ENCODE peak calls at places on chromosomes 6 and 20, in eight cellular contexts. H is heart left ventricle; M is activated T-cell treated with anti-CD3 and anti-CD28 coated beads, Interleukin-2, amount 50 U/mL, for 4 hours; Y is central memory CD8-positive, alpha-beta T cell; R is GM12878; C is foreskin keratinocyte; F is mucosa of descending colon; K is gastroesophageal sphincter. L is an unnamed sample.

GRCh38 chr20:58723628-58723984 is 31.0 kb downstream of the NPEPL1 start:
- ATAC-seq in H (no peak), M (no peak), Y (no peak), R (no peak), C (no peak), F (no peak), K (no peak), L (no peak)

GRCh38 chr6:127078669-127079068 is 39.8 kb upstream of the RSPO3 start:
- ATAC-seq in H (no peak), M (no peak), Y (no peak), R (no peak), C (no peak), F (no peak), K (no peak), L (no peak)

GRCh38 chr6:147459772-147460171 is 48.7 kb upstream of the SAMD5 start:
- ATAC-seq in H (no peak), M (no peak), Y (no peak), R (no peak), C (peak; percentile 70), F (no peak), K (no peak), L (no peak)

GRCh38 chr6:119161450-119161849 is 83.0 kb upstream of the FAM184A start:
- ATAC-seq in H (no peak), M (no peak), Y (no peak), R (no peak), C (peak; percentile 17), F (no peak), K (no peak), L (no peak)

GRCh38 chr20:7772376-7772775 is 167.9 kb downstream of the HAO1 start:
- ATAC-seq in H (no peak), M (no peak), Y (no peak), R (no peak), C (peak; percentile 99), F (no peak), K (no peak), L (no peak)

GRCh38 chr6:63636516-63636968 is 940 bp downstream of the PHF3 start:
- ATAC-seq in H (no peak), M (no peak), Y (no peak), R (peak; percentile 20), C (peak; percentile 32), F (peak; percentile 29), K (no peak), L (peak; percentile 9)

GRCh38 chr6:147509900-147510299 is 1.4 kb downstream of the SAMD5 start:
- ATAC-seq in H (no peak), M (no peak), Y (no peak), R (no peak), C (no peak), F (peak; percentile 43), K (no peak), L (no peak)

GRCh38 chr6:167945937-167946485 is 51.5 kb upstream of the KIF25 start:
- ATAC-seq in H (no peak), M (no peak), Y (no peak), R (no peak), C (no peak), F (no peak), K (no peak), L (no peak)

GRCh38 chr6:17714879-17715860 is 8.4 kb upstream of the NUP153 start:
- ATAC-seq in H (no peak), M (peak; percentile 90), Y (peak; percentile 62), R (peak; percentile 91), C (peak; percentile 87), F (peak; percentile 74), K (no peak), L (peak; percentile 91)

GRCh38 chr6:158270389-158271127 is 41.7 kb upstream of the TULP4 start:
- ATAC-seq in H (peak; percentile 79), M (no peak), Y (no peak), R (peak; percentile 32), C (no peak), F (no peak), K (no peak), L (no peak)

GRCh38 chr6:165737396-165737795 is 74.4 kb upstream of the PDE10A start:
- ATAC-seq in H (no peak), M (no peak), Y (no peak), R (no peak), C (no peak), F (no peak), K (no peak), L (no peak)

GRCh38 chr6:53464942-53465460 is 79.9 kb downstream of the GCLC start:
- ATAC-seq in H (peak; percentile 75), M (no peak), Y (no peak), R (no peak), C (no peak), F (peak; percentile 55), K (peak; percentile 66), L (no peak)

GRCh38 chr20:61951695-61952533 is 113.8 kb downstream of the TAF4 start:
- ATAC-seq in H (peak; percentile 49), M (no peak), Y (no peak), R (no peak), C (no peak), F (no peak), K (no peak), L (no peak)

GRCh38 chr6:168091381-168092264 is 12.6 kb upstream of the FRMD1 start:
- ATAC-seq in H (no peak), M (no peak), Y (no peak), R (no peak), C (no peak), F (no peak), K (no peak), L (no peak)

GRCh38 chr20:78338-78737 is 9.1 kb upstream of the DEFB125 start:
- ATAC-seq in H (no peak), M (no peak), Y (no peak), R (no peak), C (no peak), F (no peak), K (no peak), L (no peak)

GRCh38 chr6:107064579-107065065 is 36.6 kb downstream of the MTRES1 start:
- ATAC-seq in H (no peak), M (peak; percentile 44), Y (no peak), R (peak; percentile 75), C (no peak), F (peak; percentile 65), K (no peak), L (peak; percentile 70)

GRCh38 chr6:39054577-39055142 is 6.1 kb downstream of the GLP1R start:
- ATAC-seq in H (no peak), M (no peak), Y (no peak), R (peak; percentile 61), C (no peak), F (peak; percentile 52), K (no peak), L (no peak)

GRCh38 chr20:44761423-44761822 is 15.8 kb downstream of the KCNK15 start:
- ATAC-seq in H (no peak), M (no peak), Y (no peak), R (no peak), C (peak; percentile 15), F (no peak), K (no peak), L (no peak)

GRCh38 chr6:159220093-159220492 is 50.9 kb downstream of the FNDC1 start:
- ATAC-seq in H (no peak), M (no peak), Y (no peak), R (no peak), C (no peak), F (no peak), K (no peak), L (no peak)

GRCh38 chr20:3406481-3407425 is 716 bp downstream of the DNAAF9 start:
- ATAC-seq in H (peak; percentile 31), M (no peak), Y (no peak), R (peak; percentile 4), C (peak; percentile 27), F (peak; percentile 20), K (peak; percentile 40), L (peak; percentile 39)

GRCh38 chr6:30896541-30896940 is 11.5 kb upstream of the GTF2H4 start:
- ATAC-seq in H (no peak), M (no peak), Y (no peak), R (no peak), C (no peak), F (no peak), K (no peak), L (no peak)

GRCh38 chr6:73340048-73340447 is 14.0 kb downstream of the DPPA5 start:
- ATAC-seq in H (no peak), M (no peak), Y (no peak), R (no peak), C (peak; percentile 92), F (peak; percentile 51), K (no peak), L (no peak)

GRCh38 chr6:143514996-143515760 is 3.7 kb upstream of the FUCA2 start:
- ATAC-seq in H (peak; percentile 85), M (no peak), Y (no peak), R (no peak), C (no peak), F (no peak), K (no peak), L (no peak)

GRCh38 chr20:18404172-18404571 is 62.7 kb downstream of the DZANK1 start:
- ATAC-seq in H (no peak), M (no peak), Y (no peak), R (peak; percentile 54), C (no peak), F (no peak), K (no peak), L (no peak)

GRCh38 chr6:4637691-4638433 is 138.3 kb upstream of the CDYL start:
- ATAC-seq in H (no peak), M (peak; percentile 99), Y (no peak), R (peak; percentile 66), C (peak; percentile 72), F (peak; percentile 78), K (no peak), L (no peak)

GRCh38 chr20:48942730-48943129 is 21.2 kb downstream of the ARFGEF2 start:
- ATAC-seq in H (peak; percentile 44), M (no peak), Y (no peak), R (no peak), C (no peak), F (no peak), K (no peak), L (no peak)

GRCh38 chr6:125930810-125931418 is 25.7 kb upstream of the HINT3 start:
- ATAC-seq in H (no peak), M (no peak), Y (no peak), R (no peak), C (peak; percentile 44), F (peak; percentile 60), K (no peak), L (no peak)

GRCh38 chr6:159533568-159533967 is 159.5 kb downstream of the SOD2 start:
- ATAC-seq in H (no peak), M (no peak), Y (no peak), R (no peak), C (no peak), F (no peak), K (no peak), L (peak; percentile 44)

GRCh38 chr6:166936079-166936787 is 20.1 kb downstream of the RNASET2 start:
- ATAC-seq in H (no peak), M (peak; percentile 61), Y (no peak), R (peak; percentile 52), C (no peak), F (peak; percentile 18), K (no peak), L (no peak)

GRCh38 chr20:1961374-1961773 is 32.5 kb downstream of the PDYN start:
- ATAC-seq in H (no peak), M (no peak), Y (no peak), R (no peak), C (no peak), F (no peak), K (no peak), L (no peak)

GRCh38 chr6:27209167-27209566 is 38.3 kb upstream of the PRSS16 start:
- ATAC-seq in H (no peak), M (no peak), Y (no peak), R (no peak), C (no peak), F (no peak), K (no peak), L (no peak)

GRCh38 chr6:52545844-52546119 is 31.1 kb downstream of the TRAM2 start:
- ATAC-seq in H (no peak), M (no peak), Y (no peak), R (no peak), C (no peak), F (no peak), K (no peak), L (no peak)

GRCh38 chr20:47770931-47771330 is 14.3 kb downstream of the SULF2 start:
- ATAC-seq in H (peak; percentile 14), M (no peak), Y (no peak), R (no peak), C (no peak), F (no peak), K (no peak), L (no peak)

GRCh38 chr6:7276199-7276524 is 36.8 kb downstream of the SSR1 start:
- ATAC-seq in H (no peak), M (no peak), Y (no peak), R (no peak), C (no peak), F (no peak), K (no peak), L (no peak)

L was measured in SK-N-SH treated with all-trans-retinoic acid at 6 μM for 48 hours.